ENCODE peak calls at places on chromosome 14, in five cellular contexts. F, A, T, C and B are unnamed samples.

GRCh38 chr14:104939666-104940410 is 15.2 kb downstream of the PLD4 start:
- DNase-seq in F (no peak), A (no peak), T (no peak), C (no peak), B (no peak)

GRCh38 chr14:21768116-21768874 is 94.7 kb upstream of the OR4E1 start:
- DNase-seq in F (peak), A (no peak), T (no peak), C (no peak), B (peak)

GRCh38 chr14:38282941-38283340 is 27.0 kb upstream of the CLEC14A start:
- DNase-seq in F (no peak), A (no peak), T (no peak), C (no peak), B (no peak)

GRCh38 chr14:40842816-40843215 is 763.9 kb upstream of the LRFN5 start:
- DNase-seq in F (no peak), A (no peak), T (no peak), C (no peak), B (no peak)

GRCh38 chr14:29278301-29278700 is 511.7 kb downstream of the FOXG1 start:
- DNase-seq in F (no peak), A (no peak), T (no peak), C (no peak), B (no peak)

GRCh38 chr14:105866841-105867321 is 340.5 kb downstream of the TMEM121 start:
- DNase-seq in F (no peak), A (no peak), T (no peak), C (no peak), B (no peak)

GRCh38 chr14:98754343-98755025 is 517.5 kb downstream of the BCL11B start:
- DNase-seq in F (no peak), A (no peak), T (no peak), C (no peak), B (no peak)

GRCh38 chr14:87133073-87133815 is 859.7 kb downstream of the GALC start:
- DNase-seq in F (no peak), A (no peak), T (no peak), C (no peak), B (no peak)

GRCh38 chr14:90639641-90640040 is 176.6 kb downstream of the TTC7B start:
- DNase-seq in F (no peak), A (no peak), T (no peak), C (no peak), B (no peak)

GRCh38 chr14:32249780-32250179 is 46.7 kb upstream of the RNU6-8 start:
- DNase-seq in F (no peak), A (no peak), T (no peak), C (no peak), B (no peak)

GRCh38 chr14:104826858-104827172 is 25.9 kb downstream of the ZBTB42 start:
- DNase-seq in F (no peak), A (no peak), T (no peak), C (no peak), B (no peak)

GRCh38 chr14:29648045-29648444 is 279.6 kb downstream of the PRKD1 start:
- DNase-seq in F (no peak), A (no peak), T (no peak), C (no peak), B (no peak)

GRCh38 chr14:104868811-104869572 is 3.9 kb downstream of the CEP170B start:
- DNase-seq in F (no peak), A (no peak), T (no peak), C (no peak), B (no peak)

GRCh38 chr14:75548544-75548943 is 26.3 kb downstream of the BATF start:
- DNase-seq in F (no peak), A (no peak), T (peak), C (no peak), B (no peak)

GRCh38 chr14:95313707-95314106 is 6.0 kb downstream of the CLMN start:
- DNase-seq in F (no peak), A (peak), T (peak), C (no peak), B (peak)

GRCh38 chr14:105060751-105061427 is 4.3 kb downstream of the GPR132 start:
- DNase-seq in F (no peak), A (no peak), T (peak), C (no peak), B (no peak)

GRCh38 chr14:55819610-55820304 is 239.8 kb downstream of the KTN1 start:
- DNase-seq in F (peak), A (no peak), T (no peak), C (no peak), B (peak)
- TF ChIP-seq CTCF in F (no peak), A (no peak), T (no peak), C (no peak), B (no peak)

DNA sequence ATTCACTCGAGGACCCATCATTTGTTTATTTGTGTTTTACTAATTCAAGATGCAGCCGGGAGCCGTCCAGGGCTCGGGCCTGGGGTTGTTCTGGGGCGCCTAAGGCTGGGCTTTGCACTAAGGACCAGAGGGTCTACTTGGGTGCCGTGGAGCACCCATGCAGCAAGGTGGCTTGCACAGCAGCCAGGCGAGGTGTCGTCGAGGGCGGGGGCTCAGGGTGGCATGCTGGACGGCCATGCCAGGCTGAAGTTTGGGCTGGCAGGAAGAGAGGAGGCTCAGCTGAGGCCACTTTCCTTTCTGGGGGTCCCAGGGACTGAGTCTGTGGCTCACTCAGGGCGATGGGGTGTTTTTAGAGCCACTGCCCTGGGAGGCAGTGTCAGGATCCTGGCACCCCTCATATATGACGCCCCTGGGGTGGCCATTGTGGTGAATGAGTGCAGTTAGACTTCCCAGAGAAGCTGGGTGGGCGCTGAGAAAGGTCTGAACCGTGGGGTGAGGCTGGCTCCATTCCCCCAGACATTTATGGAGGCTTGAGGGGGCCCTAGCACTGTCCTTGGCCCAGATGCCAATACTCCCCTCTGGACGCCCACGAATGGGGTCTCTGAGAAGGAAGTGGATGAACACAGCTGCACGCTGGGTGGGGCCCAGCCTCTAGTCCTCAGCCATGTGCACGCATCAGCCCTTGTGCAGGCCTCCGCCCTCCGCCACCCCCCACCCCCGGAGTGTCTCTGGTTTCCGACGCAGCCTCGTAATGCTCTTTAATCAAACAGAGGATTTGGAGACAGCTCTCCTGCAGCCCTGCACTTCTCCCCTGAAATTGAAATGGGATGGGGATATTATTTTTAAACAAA is 11.3 kb downstream of the MEG3 start:
- DNase-seq in F (no peak), A (no peak), T (no peak), C (no peak), B (no peak)
- TF ChIP-seq CTCF in F (no peak), A (no peak), T (no peak), C (no peak), B (no peak)

GRCh38 chr14:51650721-51651387 is 856 bp upstream of the FRMD6 start:
- DNase-seq in F (no peak), A (no peak), T (peak), C (peak), B (peak)

GRCh38 chr14:51653096-51653814 is 1.5 kb downstream of the FRMD6 start:
- DNase-seq in F (no peak), A (no peak), T (no peak), C (peak), B (peak)

GRCh38 chr14:51652168-51653095 is 722 bp downstream of the FRMD6 start:
- DNase-seq in F (no peak), A (no peak), T (peak), C (peak), B (no peak)

GRCh38 chr14:51653855-51654548 is 2.3 kb downstream of the FRMD6 start:
- DNase-seq in F (no peak), A (no peak), T (no peak), C (no peak), B (no peak)

GRCh38 chr14:51651388-51652167 is at the start of gene FRMD6:
- DNase-seq in F (peak), A (peak), T (peak), C (peak), B (peak)
- TF ChIP-seq CTCF in F (peak), A (peak), T (peak), C (peak), B (peak)

GRCh38 chr14:23539867-23540469 is 11.6 kb downstream of the ZFHX2 start:
- DNase-seq in F (no peak), A (no peak), T (no peak), C (no peak), B (no peak)
- TF ChIP-seq CTCF in F (no peak), A (no peak), T (no peak), C (peak), B (no peak)

DNA sequence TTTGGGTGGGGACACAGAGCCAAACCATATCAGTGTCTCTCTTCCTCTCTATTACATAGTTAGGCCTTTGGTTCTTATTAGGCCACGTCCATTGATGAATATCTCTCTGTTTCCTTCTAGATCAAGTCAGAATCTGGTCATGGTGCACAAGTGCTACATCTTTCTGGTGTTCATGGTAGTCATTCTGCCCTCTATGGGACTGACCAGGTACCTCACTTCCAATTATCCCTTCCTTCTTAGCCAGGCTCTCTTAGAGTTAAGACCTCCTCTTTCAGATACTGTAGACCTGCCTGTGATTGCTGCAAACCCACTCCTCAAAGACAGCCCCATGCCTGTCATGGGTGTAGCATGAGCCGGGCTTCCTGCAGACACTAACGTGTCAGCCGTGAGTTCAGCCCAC is 25.2 kb downstream of the NGB start:
- DNase-seq in F (no peak), A (no peak), T (no peak), C (no peak), B (no peak)
- TF ChIP-seq CTCF in F (no peak), A (no peak), T (no peak), C (no peak), B (no peak)